ENCODE peak calls at places on chromosomes 2 and 18, in four cellular contexts. One of them, this sample, is unnamed. For H3K4me1, the result is how much of the 10 kb centered on the place peaks cover.

GRCh38 chr18:23114171-23114881 is 21.0 kb upstream of the CABLES1 start:
- DNase-seq in H1: no peak
- DNase-seq in GM12878: no peak
- DNase-seq in HepG2: no peak
- DNase-seq in this sample: no peak

GRCh38 chr2:88060907-88061275 is 5.3 kb upstream of the KRCC1 start:
- DNase-seq in H1: no peak
- DNase-seq in HepG2: no peak
- DNase-seq in GM12878: no peak
- DNase-seq in this sample: no peak

GRCh38 chr2:88220733-88221132 is 50.6 kb downstream of the THNSL2 start:
- DNase-seq in H1: no peak
- DNase-seq in HepG2: no peak
- DNase-seq in GM12878: no peak
- DNase-seq in this sample: no peak

GRCh38 chr18:22176622-22177495 is 7.5 kb downstream of the GATA6 start:
- DNase-seq in HepG2: no peak
- DNase-seq in GM12878: no peak
- DNase-seq in H1: no peak
- DNase-seq in this sample: no peak

GRCh38 chr2:129319422-129319717 is 660.1 kb upstream of the RAB6C start:
- DNase-seq in H1: no peak
- DNase-seq in HepG2: no peak
- DNase-seq in GM12878: no peak
- DNase-seq in this sample: no peak

GRCh38 chr2:46855805-46856204 is 59.8 kb downstream of the MCFD2 start:
- DNase-seq in HepG2: no peak
- DNase-seq in H1: no peak
- DNase-seq in GM12878: no peak
- DNase-seq in this sample: no peak

GRCh38 chr2:191539068-191539467 is 138.9 kb upstream of the NABP1 start:
- DNase-seq in HepG2: no peak
- DNase-seq in H1: no peak
- DNase-seq in GM12878: no peak
- DNase-seq in this sample: peak

GRCh38 chr18:72942766-72943165 is 75.0 kb upstream of the NETO1 start:
- DNase-seq in HepG2: no peak
- DNase-seq in GM12878: no peak
- DNase-seq in H1: no peak
- DNase-seq in this sample: no peak

GRCh38 chr2:55200416-55200815 is 31.7 kb downstream of the CLHC1 start:
- DNase-seq in GM12878: no peak
- DNase-seq in HepG2: no peak
- DNase-seq in H1: no peak
- DNase-seq in this sample: no peak

GRCh38 chr2:147937744-147938349 is 82.7 kb downstream of the ORC4 start:
- DNase-seq in GM12878: no peak
- DNase-seq in HepG2: peak
- DNase-seq in H1: no peak
- DNase-seq in this sample: no peak

GRCh38 chr18:59681521-59682004 is 15.7 kb downstream of the CCBE1 start:
- DNase-seq in H1: no peak
- DNase-seq in GM12878: no peak
- DNase-seq in HepG2: no peak
- DNase-seq in this sample: no peak

GRCh38 chr2:60530228-60530627 is 23.2 kb downstream of the BCL11A start:
- DNase-seq in HepG2: no peak
- DNase-seq in GM12878: no peak
- DNase-seq in H1: no peak
- DNase-seq in this sample: no peak

GRCh38 chr2:73156539-73157124 is 43.9 kb upstream of the RAB11FIP5 start:
- DNase-seq in HepG2: peak
- DNase-seq in H1: peak
- DNase-seq in GM12878: no peak
- DNase-seq in this sample: no peak

GRCh38 chr2:150376627-150377335 is 110.7 kb downstream of the RND3 start:
- DNase-seq in HepG2: peak
- DNase-seq in H1: no peak
- DNase-seq in GM12878: no peak
- DNase-seq in this sample: no peak

GRCh38 chr2:202327887-202328286 is 48.2 kb upstream of the BMPR2 start:
- DNase-seq in H1: no peak
- DNase-seq in HepG2: no peak
- DNase-seq in GM12878: no peak
- DNase-seq in this sample: peak

GRCh38 chr18:35688757-35689156 is 107.2 kb downstream of the GALNT1 start:
- DNase-seq in GM12878: peak
- DNase-seq in H1: no peak
- DNase-seq in HepG2: no peak
- DNase-seq in this sample: no peak

GRCh38 chr2:219731173-219731572 is 103.7 kb downstream of the SLC4A3 start:
- DNase-seq in GM12878: no peak
- DNase-seq in H1: no peak
- DNase-seq in HepG2: peak
- DNase-seq in this sample: no peak

GRCh38 chr2:45224321-45224995 is 215.2 kb upstream of the SIX2 start:
- DNase-seq in H1: no peak
- DNase-seq in GM12878: no peak
- DNase-seq in HepG2: no peak
- DNase-seq in this sample: no peak

GRCh38 chr2:34096552-34097171 is 497.6 kb upstream of the FAM98A start:
- DNase-seq in HepG2: peak
- DNase-seq in GM12878: peak
- DNase-seq in H1: peak
- DNase-seq in this sample: peak

GRCh38 chr2:81242502-81242901 is 938.0 kb upstream of the LRRTM1 start:
- DNase-seq in HepG2: no peak
- DNase-seq in H1: no peak
- DNase-seq in GM12878: no peak
- DNase-seq in this sample: no peak

GRCh38 chr18:40868110-40868858 is 1086.8 kb upstream of the PIK3C3 start:
- DNase-seq in GM12878: no peak
- DNase-seq in H1: no peak
- DNase-seq in HepG2: peak
- DNase-seq in this sample: no peak

GRCh38 chr18:63155169-63155852 is 164.3 kb downstream of the BCL2 start:
- DNase-seq in HepG2: peak
- DNase-seq in GM12878: peak
- DNase-seq in H1: peak
- DNase-seq in this sample: peak

GRCh38 chr2:98026927-98027522 is 31.3 kb upstream of the TMEM131 start:
- DNase-seq in H1: no peak
- DNase-seq in GM12878: peak
- DNase-seq in HepG2: no peak
- DNase-seq in this sample: no peak
- H3K4me1 ChIP-seq in H1: under half
- H3K4me1 ChIP-seq in GM12878: under half
- H3K4me1 ChIP-seq in HepG2: under half
- H3K4me1 ChIP-seq in this sample: under half

GRCh38 chr2:173008786-173009185 is 66.9 kb upstream of the MAP3K20 start:
- DNase-seq in HepG2: peak
- DNase-seq in GM12878: no peak
- DNase-seq in H1: no peak
- DNase-seq in this sample: no peak
- TF ChIP-seq SUZ12 in HepG2: no peak
- TF ChIP-seq SUZ12 in GM12878: no peak
- TF ChIP-seq SUZ12 in H1: no peak
- TF ChIP-seq SUZ12 in this sample: no peak

GRCh38 chr2:25879133-25879730 is 945 bp upstream of the ASXL2 start:
- DNase-seq in HepG2: peak
- DNase-seq in GM12878: no peak
- DNase-seq in H1: no peak
- DNase-seq in this sample: no peak
- H3K9ac ChIP-seq in HepG2: peak
- H3K9ac ChIP-seq in GM12878: peak
- H3K9ac ChIP-seq in H1: peak
- H3K9ac ChIP-seq in this sample: peak

DNA sequence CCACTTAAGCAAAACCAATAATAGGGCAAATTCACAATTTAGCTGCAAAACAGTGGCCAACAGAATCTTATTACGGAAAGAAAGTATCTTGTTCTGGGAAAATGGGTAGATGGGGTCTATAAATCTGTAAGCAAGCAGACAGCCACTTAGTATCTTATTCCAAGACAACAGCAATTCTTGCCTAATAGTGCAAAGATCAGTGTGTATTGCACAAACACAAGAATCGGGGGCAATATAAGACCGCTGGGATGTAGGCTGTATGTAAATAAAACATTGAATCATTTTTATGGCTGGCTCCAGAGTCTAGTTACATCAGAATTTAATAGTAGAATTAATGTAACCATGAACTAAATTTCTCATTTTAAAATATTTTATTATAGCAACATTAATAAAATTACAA is 85.6 kb downstream of the FBXO15 start:
- DNase-seq in H1: no peak
- DNase-seq in HepG2: peak
- DNase-seq in GM12878: no peak
- DNase-seq in this sample: no peak
- H3K4me1 ChIP-seq in H1: under half
- H3K4me1 ChIP-seq in HepG2: under half
- H3K4me1 ChIP-seq in GM12878: under half
- H3K4me1 ChIP-seq in this sample: under half

GRCh38 chr2:109423556-109424359 is 190.0 kb downstream of the SEPTIN10 start:
- DNase-seq in GM12878: no peak
- DNase-seq in HepG2: no peak
- DNase-seq in H1: no peak
- DNase-seq in this sample: no peak
- TF ChIP-seq SUZ12 in GM12878: no peak
- TF ChIP-seq SUZ12 in HepG2: no peak
- TF ChIP-seq SUZ12 in H1: no peak
- TF ChIP-seq SUZ12 in this sample: no peak

DNA sequence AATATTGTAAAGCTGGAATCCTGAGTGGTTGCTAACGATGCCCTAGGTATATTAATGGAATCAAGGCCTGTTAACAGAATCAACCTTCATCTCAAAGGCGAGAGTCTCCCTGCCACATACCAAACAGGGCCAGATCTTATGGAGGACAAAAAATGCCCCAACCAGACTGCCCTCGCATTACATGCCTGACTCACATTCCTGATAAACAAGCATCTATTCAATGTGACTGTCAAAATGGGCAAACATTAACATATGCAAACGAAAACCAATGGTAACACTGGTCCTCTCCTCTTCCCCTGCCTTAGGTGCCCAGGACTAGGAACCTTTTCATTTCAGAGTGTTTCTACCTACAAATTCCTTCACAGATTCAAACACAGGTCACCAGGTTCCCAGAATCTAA is 83.4 kb downstream of the COL6A3 start:
- DNase-seq in H1: no peak
- DNase-seq in HepG2: no peak
- DNase-seq in GM12878: no peak
- DNase-seq in this sample: peak
- H3K9ac ChIP-seq in H1: no peak
- H3K9ac ChIP-seq in HepG2: no peak
- H3K9ac ChIP-seq in GM12878: no peak
- H3K9ac ChIP-seq in this sample: no peak

GRCh38 chr2:9232886-9233285 is 26.3 kb downstream of the ASAP2 start:
- DNase-seq in H1: no peak
- DNase-seq in GM12878: no peak
- DNase-seq in HepG2: peak
- DNase-seq in this sample: no peak

GRCh38 chr2:9230881-9231280 is 24.3 kb downstream of the ASAP2 start:
- DNase-seq in GM12878: no peak
- DNase-seq in H1: no peak
- DNase-seq in HepG2: no peak
- DNase-seq in this sample: no peak

GRCh38 chr2:9230051-9230802 is 23.6 kb downstream of the ASAP2 start:
- DNase-seq in GM12878: no peak
- DNase-seq in H1: no peak
- DNase-seq in HepG2: no peak
- DNase-seq in this sample: no peak

GRCh38 chr2:9232166-9232479 is 25.5 kb downstream of the ASAP2 start:
- DNase-seq in H1: no peak
- DNase-seq in GM12878: no peak
- DNase-seq in HepG2: peak
- DNase-seq in this sample: no peak

DNA sequence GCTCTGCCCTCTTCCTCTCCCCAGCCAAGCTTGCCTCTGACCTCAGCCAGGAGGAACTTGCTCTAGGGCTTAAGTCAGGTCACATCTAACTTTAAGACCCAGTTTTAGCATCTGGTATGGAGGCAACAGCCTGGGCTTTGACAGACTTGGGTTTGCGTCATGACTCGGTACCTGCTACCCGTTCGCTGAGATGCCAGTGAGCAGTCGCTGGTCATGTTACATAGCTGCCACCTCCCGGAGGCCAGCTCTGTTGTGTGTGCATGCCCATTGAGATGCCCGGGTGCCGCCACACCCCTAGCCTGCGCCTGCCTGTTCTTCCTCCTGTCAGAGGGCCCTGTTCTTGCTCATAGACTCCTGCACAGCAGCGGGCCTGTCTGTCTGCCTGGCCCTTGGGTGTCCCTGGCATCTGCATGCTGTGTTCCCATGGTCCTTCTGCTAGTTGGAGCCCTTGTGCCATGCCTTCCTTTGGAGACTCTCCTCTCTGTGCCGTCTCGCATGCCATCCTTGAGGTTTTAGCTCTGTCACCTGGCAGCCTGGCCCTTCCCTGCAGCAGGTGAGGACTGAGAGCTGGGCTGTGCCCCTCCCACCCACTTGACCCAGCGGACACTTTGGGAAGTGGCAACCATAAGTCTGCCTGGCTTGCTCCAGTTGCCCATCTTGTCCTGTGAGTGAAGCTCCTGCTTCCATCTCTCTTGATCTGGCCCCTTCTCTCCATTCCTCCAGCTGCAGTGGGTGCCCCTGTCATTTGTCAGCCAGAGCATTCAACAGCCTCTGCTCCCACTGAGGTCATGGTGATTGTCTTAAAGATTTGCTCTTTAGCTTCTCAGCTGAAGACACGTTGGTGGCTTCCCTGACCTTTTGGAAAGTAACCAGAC is 24.9 kb downstream of the ASAP2 start:
- DNase-seq in HepG2: no peak
- DNase-seq in H1: no peak
- DNase-seq in GM12878: no peak
- DNase-seq in this sample: no peak
- H3K4me1 ChIP-seq in HepG2: half or more
- H3K4me1 ChIP-seq in H1: under half
- H3K4me1 ChIP-seq in GM12878: under half
- H3K4me1 ChIP-seq in this sample: under half

GRCh38 chr2:206275274-206276160 is 1.1 kb downstream of the ZDBF2 start:
- DNase-seq in H1: no peak
- DNase-seq in GM12878: peak
- DNase-seq in HepG2: no peak
- DNase-seq in this sample: peak
- TF ChIP-seq SUZ12 in H1: no peak
- TF ChIP-seq SUZ12 in GM12878: no peak
- TF ChIP-seq SUZ12 in HepG2: no peak
- TF ChIP-seq SUZ12 in this sample: no peak